ENCODE peak calls at places on chromosome 21, in seven cellular contexts. One of them, this sample, is unnamed.

GRCh38 chr21:44846485-44847260 is 26.8 kb downstream of the PTTG1IP start:
- DNase-seq in pulmonary artery endothelial cell: no peak
- DNase-seq in stimulated activated CD4-positive, alpha-beta T cell treated with anti-CD3 and anti-CD28 coated beads, TNF-alpha, amount 100 ng/mL, for 1 hour: no peak
- DNase-seq in activated CD4-positive, alpha-beta memory T cell treated with anti-CD3 and anti-CD28 coated beads, Interleukin-2, amount 10 ng/mL, durations not matched to agents 7 days and 5 days: peak
- DNase-seq in nucleus accumbens: peak
- DNase-seq in foreskin fibroblast: peak
- DNase-seq in NCI-H1105: peak
- DNase-seq in this sample: peak

GRCh38 chr21:44520326-44521300 is 19.4 kb downstream of the KRTAP10-1 start:
- DNase-seq in pulmonary artery endothelial cell: no peak
- DNase-seq in stimulated activated CD4-positive, alpha-beta T cell treated with anti-CD3 and anti-CD28 coated beads, TNF-alpha, amount 100 ng/mL, for 1 hour: no peak
- DNase-seq in activated CD4-positive, alpha-beta memory T cell treated with anti-CD3 and anti-CD28 coated beads, Interleukin-2, amount 10 ng/mL, durations not matched to agents 7 days and 5 days: no peak
- DNase-seq in nucleus accumbens: no peak
- DNase-seq in foreskin fibroblast: no peak
- DNase-seq in NCI-H1105: no peak
- DNase-seq in this sample: no peak

GRCh38 chr21:37445228-37445627 is 78.7 kb downstream of the DYRK1A start:
- DNase-seq in pulmonary artery endothelial cell: no peak
- DNase-seq in stimulated activated CD4-positive, alpha-beta T cell treated with anti-CD3 and anti-CD28 coated beads, TNF-alpha, amount 100 ng/mL, for 1 hour: no peak
- DNase-seq in activated CD4-positive, alpha-beta memory T cell treated with anti-CD3 and anti-CD28 coated beads, Interleukin-2, amount 10 ng/mL, durations not matched to agents 7 days and 5 days: no peak
- DNase-seq in nucleus accumbens: no peak
- DNase-seq in foreskin fibroblast: peak
- DNase-seq in NCI-H1105: no peak
- DNase-seq in this sample: no peak

GRCh38 chr21:42578761-42579415 is 65.2 kb downstream of the SLC37A1 start:
- DNase-seq in pulmonary artery endothelial cell: no peak
- DNase-seq in stimulated activated CD4-positive, alpha-beta T cell treated with anti-CD3 and anti-CD28 coated beads, TNF-alpha, amount 100 ng/mL, for 1 hour: no peak
- DNase-seq in activated CD4-positive, alpha-beta memory T cell treated with anti-CD3 and anti-CD28 coated beads, Interleukin-2, amount 10 ng/mL, durations not matched to agents 7 days and 5 days: no peak
- DNase-seq in nucleus accumbens: no peak
- DNase-seq in foreskin fibroblast: no peak
- DNase-seq in NCI-H1105: no peak
- DNase-seq in this sample: no peak

GRCh38 chr21:41957991-41958766 is 4.4 kb upstream of the C2CD2 start:
- DNase-seq in pulmonary artery endothelial cell: peak
- DNase-seq in stimulated activated CD4-positive, alpha-beta T cell treated with anti-CD3 and anti-CD28 coated beads, TNF-alpha, amount 100 ng/mL, for 1 hour: no peak
- DNase-seq in activated CD4-positive, alpha-beta memory T cell treated with anti-CD3 and anti-CD28 coated beads, Interleukin-2, amount 10 ng/mL, durations not matched to agents 7 days and 5 days: no peak
- DNase-seq in nucleus accumbens: no peak
- DNase-seq in foreskin fibroblast: peak
- DNase-seq in NCI-H1105: peak
- DNase-seq in this sample: peak

GRCh38 chr21:17730782-17731181 is 88.4 kb downstream of the C21orf91 start:
- DNase-seq in pulmonary artery endothelial cell: no peak
- DNase-seq in stimulated activated CD4-positive, alpha-beta T cell treated with anti-CD3 and anti-CD28 coated beads, TNF-alpha, amount 100 ng/mL, for 1 hour: no peak
- DNase-seq in activated CD4-positive, alpha-beta memory T cell treated with anti-CD3 and anti-CD28 coated beads, Interleukin-2, amount 10 ng/mL, durations not matched to agents 7 days and 5 days: no peak
- DNase-seq in nucleus accumbens: no peak
- DNase-seq in foreskin fibroblast: no peak
- DNase-seq in NCI-H1105: no peak
- DNase-seq in this sample: no peak

GRCh38 chr21:37811711-37812110 is 104.5 kb downstream of the KCNJ6 start:
- DNase-seq in pulmonary artery endothelial cell: no peak
- DNase-seq in stimulated activated CD4-positive, alpha-beta T cell treated with anti-CD3 and anti-CD28 coated beads, TNF-alpha, amount 100 ng/mL, for 1 hour: no peak
- DNase-seq in activated CD4-positive, alpha-beta memory T cell treated with anti-CD3 and anti-CD28 coated beads, Interleukin-2, amount 10 ng/mL, durations not matched to agents 7 days and 5 days: no peak
- DNase-seq in nucleus accumbens: no peak
- DNase-seq in foreskin fibroblast: peak
- DNase-seq in NCI-H1105: no peak
- DNase-seq in this sample: no peak

GRCh38 chr21:33441489-33442477 is 38.0 kb downstream of the TMEM50B start:
- DNase-seq in pulmonary artery endothelial cell: no peak
- DNase-seq in stimulated activated CD4-positive, alpha-beta T cell treated with anti-CD3 and anti-CD28 coated beads, TNF-alpha, amount 100 ng/mL, for 1 hour: no peak
- DNase-seq in activated CD4-positive, alpha-beta memory T cell treated with anti-CD3 and anti-CD28 coated beads, Interleukin-2, amount 10 ng/mL, durations not matched to agents 7 days and 5 days: no peak
- DNase-seq in nucleus accumbens: no peak
- DNase-seq in foreskin fibroblast: peak
- DNase-seq in NCI-H1105: peak
- DNase-seq in this sample: peak

GRCh38 chr21:25551548-25551947 is 55.7 kb downstream of the MRPL39 start:
- DNase-seq in pulmonary artery endothelial cell: no peak
- DNase-seq in stimulated activated CD4-positive, alpha-beta T cell treated with anti-CD3 and anti-CD28 coated beads, TNF-alpha, amount 100 ng/mL, for 1 hour: no peak
- DNase-seq in activated CD4-positive, alpha-beta memory T cell treated with anti-CD3 and anti-CD28 coated beads, Interleukin-2, amount 10 ng/mL, durations not matched to agents 7 days and 5 days: no peak
- DNase-seq in nucleus accumbens: no peak
- DNase-seq in foreskin fibroblast: no peak
- DNase-seq in NCI-H1105: no peak
- DNase-seq in this sample: no peak